ENCODE peak calls at places on chromosomes 3 and 15, in eight cellular contexts. O, A, H, E, K, M, X and Y are unnamed samples.
A peak's percentile ranks its signal among the peaks of the same experiment; 100 is the strongest.

GRCh38 chr3:141448606-141449216 is 38.1 kb upstream of the RASA2 start:
- DNase-seq in X (no peak), O (no peak), E (no peak), H (no peak), K (no peak), A (no peak), M (no peak), Y (no peak)

GRCh38 chr3:13348671-13349396 is 71.3 kb downstream of the NUP210 start:
- DNase-seq in E (peak; percentile 87), M (peak; percentile 67), H (no peak), O (no peak), X (peak; percentile 51), A (no peak), K (no peak), Y (no peak)

GRCh38 chr15:75051711-75052110 is 28.3 kb downstream of the PPCDC start:
- DNase-seq in X (no peak), M (no peak), O (no peak), A (peak; percentile 63), E (no peak), K (no peak), H (no peak), Y (no peak)

GRCh38 chr3:48518755-48519154 is 14.8 kb upstream of the SHISA5 start:
- DNase-seq in X (no peak), E (no peak), M (no peak), H (no peak), A (no peak), O (no peak), K (no peak), Y (no peak)

GRCh38 chr3:45611619-45612018 is 17.1 kb downstream of the LIMD1 start:
- DNase-seq in E (no peak), H (no peak), M (no peak), A (no peak), O (no peak), X (no peak), K (no peak), Y (no peak)

GRCh38 chr15:60592386-60593339 is 113.7 kb upstream of the ICE2 start:
- DNase-seq in E (peak; percentile 94), X (peak; percentile 94), O (peak; percentile 82), M (peak; percentile 91), A (peak; percentile 95), K (peak; percentile 96), H (peak; percentile 24), Y (peak; percentile 75)

GRCh38 chr3:190384241-190384863 is 3.6 kb upstream of the CLDN16 start:
- DNase-seq in X (peak; percentile 47), M (peak; percentile 52), A (no peak), E (peak; percentile 71), K (peak; percentile 27), O (no peak), H (no peak), Y (no peak)

GRCh38 chr15:73789491-73790240 is 36.5 kb upstream of the INSYN1 start:
- DNase-seq in E (no peak), O (no peak), X (no peak), M (no peak), K (no peak), A (no peak), H (no peak), Y (no peak)

GRCh38 chr15:58484794-58485600 is 53.2 kb downstream of the LIPC start:
- DNase-seq in A (no peak), K (no peak), H (no peak), O (no peak), E (no peak), X (no peak), M (no peak), Y (no peak)

GRCh38 chr3:188554404-188554803 is 400.4 kb downstream of the LPP start:
- DNase-seq in M (no peak), E (no peak), K (no peak), X (no peak), A (no peak), H (no peak), O (no peak), Y (no peak)

GRCh38 chr3:134535186-134535974 is 49.5 kb downstream of the CEP63 start:
- DNase-seq in H (no peak), E (no peak), M (no peak), A (no peak), K (no peak), O (no peak), X (no peak), Y (no peak)

GRCh38 chr15:61681038-61681418 is 379.2 kb downstream of the VPS13C start:
- DNase-seq in H (no peak), E (no peak), O (no peak), K (no peak), M (no peak), X (peak; percentile 42), A (no peak), Y (no peak)

GRCh38 chr3:8595252-8595934 is 49.2 kb downstream of the SSUH2 start:
- DNase-seq in A (no peak), H (no peak), M (no peak), O (no peak), K (no peak), X (no peak), E (no peak), Y (no peak)

GRCh38 chr3:66297917-66298316 is 77.1 kb downstream of the SLC25A26 start:
- DNase-seq in X (no peak), H (no peak), E (no peak), A (no peak), K (no peak), M (no peak), O (no peak), Y (no peak)

GRCh38 chr3:171419457-171419856 is 40.7 kb downstream of the TNIK start:
- DNase-seq in K (no peak), A (no peak), E (no peak), O (no peak), M (no peak), X (no peak), H (no peak), Y (no peak)

GRCh38 chr3:63015614-63016016 is 140.4 kb upstream of the CADPS start:
- DNase-seq in K (peak; percentile 42), A (no peak), O (no peak), M (peak; percentile 92), E (peak; percentile 96), X (peak; percentile 93), H (no peak), Y (no peak)

GRCh38 chr15:48778338-48778730 is 32.5 kb downstream of the CEP152 start:
- DNase-seq in H (no peak), X (no peak), K (no peak), A (no peak), E (no peak), M (no peak), O (no peak), Y (no peak)

GRCh38 chr15:31362121-31362520 is 35.5 kb downstream of the KLF13 start:
- DNase-seq in K (no peak), A (no peak), E (no peak), M (no peak), X (no peak), H (no peak), O (no peak), Y (no peak)
- H3K27ac ChIP-seq in K (peak overlapping the region; percentile 82), A (peak overlapping the region; percentile 99), E (no peak overlapping the region), M (no peak overlapping the region), X (peak overlapping the region; percentile 9), H (peak overlapping the region; percentile 87), O (peak overlapping the region; percentile 75), Y (peak overlapping the region; percentile 99)

DNA sequence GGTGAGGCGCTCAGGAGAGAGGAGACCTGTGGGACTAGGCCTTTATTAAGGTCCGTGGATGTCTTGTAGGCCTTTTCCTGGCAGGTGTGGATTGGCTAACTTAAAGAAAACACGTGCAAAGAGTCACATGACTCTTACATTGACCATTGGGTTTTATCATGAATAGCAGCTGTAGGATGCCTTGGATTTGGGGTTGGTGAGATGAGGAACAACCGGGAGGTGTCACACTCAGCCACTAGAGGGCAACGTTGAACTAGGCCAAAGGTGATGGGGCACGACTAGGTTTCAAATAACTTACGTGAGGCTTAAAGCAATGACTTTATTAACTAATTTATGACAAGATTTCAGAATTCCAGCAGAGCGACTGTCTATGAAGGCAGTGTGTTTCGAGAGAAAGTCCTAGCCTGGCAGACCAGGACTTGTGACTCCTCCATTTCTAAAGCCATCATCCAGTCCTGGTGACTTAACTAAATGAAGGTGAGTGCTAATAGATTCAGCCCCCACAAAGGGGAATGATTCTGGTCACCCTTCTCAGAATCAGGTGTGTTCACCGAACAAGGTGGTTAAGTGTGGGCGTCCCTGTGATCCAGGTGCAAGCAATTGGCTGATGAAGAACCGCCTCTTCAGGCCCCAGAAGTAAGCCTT is 345.6 kb downstream of the MCTP2 start:
- DNase-seq in A (no peak), M (peak; percentile 67), X (peak; percentile 84), K (peak; percentile 47), O (no peak), H (no peak), E (peak; percentile 85), Y (peak; percentile 7)
- TF ChIP-seq CTCF in A (peak; percentile 35), M (peak; percentile 89), X (peak; percentile 90), K (peak; percentile 49), O (peak; percentile 9), H (peak; percentile 43), E (peak; percentile 86), Y (peak; percentile 61)

GRCh38 chr3:37962906-37963486 is 27.6 kb upstream of the VILL start:
- DNase-seq in K (no peak), E (peak; percentile 37), M (no peak), X (no peak), H (no peak), O (no peak), A (no peak), Y (no peak)

GRCh38 chr3:37964716-37965115 is 25.9 kb upstream of the VILL start:
- DNase-seq in A (no peak), E (no peak), K (no peak), O (no peak), M (no peak), H (no peak), X (no peak), Y (no peak)

GRCh38 chr3:37963635-37964034 is 27.0 kb upstream of the VILL start:
- DNase-seq in H (no peak), A (no peak), K (no peak), O (no peak), E (no peak), X (no peak), M (no peak), Y (no peak)

GRCh38 chr3:37957185-37957936 is 33.2 kb upstream of the VILL start:
- DNase-seq in X (no peak), K (no peak), O (no peak), A (peak; percentile 27), H (no peak), M (no peak), E (no peak), Y (no peak)

GRCh38 chr3:37961622-37962455 is 28.7 kb upstream of the VILL start:
- DNase-seq in O (no peak), X (peak; percentile 68), M (no peak), H (no peak), K (no peak), A (no peak), E (peak; percentile 40), Y (no peak)
- H3K27ac ChIP-seq in O (peak overlapping the region; percentile 53), X (peak overlapping the region; percentile 94), M (peak overlapping the region; percentile 76), H (peak overlapping the region; percentile 54), K (no peak overlapping the region), A (peak overlapping the region; percentile 51), E (no peak overlapping the region), Y (no peak overlapping the region)

DNA sequence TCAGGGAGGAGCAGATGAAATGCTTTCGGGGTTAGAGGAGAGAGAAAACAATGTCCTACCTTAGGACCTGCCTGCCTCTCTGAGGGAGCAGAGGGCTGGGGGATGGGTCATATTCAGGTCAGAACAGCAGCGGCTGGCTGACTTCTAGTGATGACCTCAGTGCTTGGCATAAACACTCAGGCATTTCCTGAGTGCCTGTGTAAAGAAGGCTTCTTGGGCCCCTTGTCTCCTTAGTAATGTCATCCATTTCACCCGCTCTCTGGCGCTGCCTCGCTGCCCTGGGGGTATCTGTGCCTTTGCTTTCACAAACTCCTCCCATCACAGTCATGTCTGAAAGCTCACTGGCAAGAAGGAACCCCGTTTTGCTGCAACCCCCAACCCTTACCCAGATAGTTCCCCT is 82.9 kb upstream of the GSK3B start:
- DNase-seq in O (no peak), E (peak; percentile 79), H (no peak), X (peak; percentile 28), K (peak; percentile 57), A (no peak), M (peak; percentile 50), Y (no peak)
- TF ChIP-seq CTCF in O (no peak), E (no peak), H (no peak), X (no peak), K (peak; percentile 16), A (no peak), M (no peak), Y (no peak)